ENCODE peak calls at places on chromosomes 3 and 15, in four cellular contexts. Z is A549, M is IMR-90, L is GM12878. K is an unnamed sample.

GRCh38 chr3:61903931-61904657 is 342.7 kb downstream of the PTPRG start:
- DNase-seq in Z (no peak), M (peak), L (no peak), K (no peak)

GRCh38 chr3:168139947-168140346 is 44.2 kb upstream of the GOLIM4 start:
- DNase-seq in M (peak), Z (no peak), L (no peak), K (no peak)

GRCh38 chr15:65219137-65219536 is 7.9 kb upstream of the CILP start:
- DNase-seq in M (no peak), Z (no peak), L (no peak), K (no peak)

GRCh38 chr15:67547836-67548531 is 5.5 kb downstream of the MAP2K5 start:
- DNase-seq in Z (no peak), M (peak), L (no peak), K (no peak)

GRCh38 chr15:78414608-78415250 is 23.3 kb upstream of the IREB2 start:
- DNase-seq in M (no peak), Z (no peak), L (no peak), K (no peak)

GRCh38 chr15:87498545-87498944 is 758.0 kb downstream of the NTRK3 start:
- DNase-seq in Z (no peak), L (no peak), M (peak), K (no peak)

GRCh38 chr3:22245122-22245521 is 494.1 kb upstream of the ZNF385D start:
- DNase-seq in M (peak), L (no peak), Z (no peak), K (no peak)

GRCh38 chr3:64161481-64161952 is 63.7 kb downstream of the PRICKLE2 start:
- DNase-seq in Z (no peak), M (no peak), L (no peak), K (no peak)

GRCh38 chr15:76625267-76625666 is 279.9 kb downstream of the SCAPER start:
- DNase-seq in L (no peak), Z (no peak), M (no peak), K (peak)

GRCh38 chr3:13951184-13951583 is 71.3 kb upstream of the WNT7A start:
- DNase-seq in L (no peak), M (no peak), Z (no peak), K (no peak)

GRCh38 chr3:180180795-180181194 is 144.1 kb upstream of the PEX5L start:
- DNase-seq in Z (no peak), M (peak), L (no peak), K (no peak)

GRCh38 chr3:9071982-9072666 is 108.9 kb upstream of the RAD18 start:
- DNase-seq in L (no peak), Z (no peak), M (no peak), K (no peak)

GRCh38 chr3:101484805-101485620 is 28.0 kb downstream of the SENP7 start:
- DNase-seq in M (peak), L (no peak), Z (no peak), K (peak)
- TF ChIP-seq ELK1 in M (no peak), L (no peak), Z (no peak), K (no peak)

DNA sequence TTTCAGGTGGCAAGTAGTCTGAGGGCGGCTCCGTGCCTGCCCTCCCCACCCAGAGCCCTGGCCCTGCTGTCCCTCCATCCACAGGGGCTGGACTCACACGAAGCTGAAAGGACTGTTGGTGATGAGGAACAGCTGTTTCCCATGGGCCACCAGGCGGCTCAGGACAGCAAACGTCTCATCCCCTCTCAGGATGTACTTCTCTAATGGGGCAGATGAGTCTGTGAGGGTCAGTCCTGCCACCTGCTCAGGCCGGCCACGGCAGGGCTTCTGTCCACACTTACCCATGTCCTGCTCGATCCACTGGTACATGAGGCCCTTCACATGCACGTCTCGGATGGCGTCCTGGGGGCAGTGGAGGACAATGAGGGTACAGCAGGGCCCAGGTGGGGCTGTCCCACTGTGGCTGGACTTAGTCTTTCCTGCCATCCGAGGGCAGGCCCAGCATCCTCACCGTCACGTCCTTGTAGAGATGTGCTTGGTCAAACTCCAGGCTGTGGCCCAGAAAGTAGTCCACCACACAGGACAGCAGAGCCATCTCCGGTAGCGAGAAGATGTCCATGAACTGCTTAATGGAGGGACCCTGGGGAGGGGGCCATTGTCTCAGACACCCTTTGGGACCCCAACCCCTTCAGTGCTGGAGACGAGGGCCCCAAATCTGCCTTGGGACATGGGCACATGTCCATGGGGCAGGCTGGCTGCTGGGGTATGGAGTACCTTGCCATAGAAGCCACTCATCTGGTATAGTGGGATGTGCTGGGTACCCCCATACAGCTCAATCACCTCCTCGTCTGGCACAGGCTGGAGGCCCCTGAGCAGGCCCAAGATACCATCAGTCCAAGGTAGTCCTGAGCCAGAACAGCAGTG is 5.7 kb downstream of the NT5DC2 start:
- DNase-seq in Z (no peak), L (no peak), M (no peak), K (no peak)
- TF ChIP-seq ELK1 in Z (no peak), L (no peak), M (no peak), K (no peak)

GRCh38 chr15:29917600-29918597 is 95.6 kb upstream of the TJP1 start:
- DNase-seq in M (peak), Z (no peak), L (no peak), K (no peak)

GRCh38 chr15:29919380-29919881 is 97.2 kb upstream of the TJP1 start:
- DNase-seq in L (no peak), Z (no peak), M (no peak), K (no peak)

GRCh38 chr15:29920515-29920914 is 98.2 kb upstream of the TJP1 start:
- DNase-seq in Z (peak), M (peak), L (no peak), K (no peak)

GRCh38 chr15:29922191-29922590 is 99.9 kb upstream of the TJP1 start:
- DNase-seq in M (no peak), L (no peak), Z (no peak), K (no peak)

DNA sequence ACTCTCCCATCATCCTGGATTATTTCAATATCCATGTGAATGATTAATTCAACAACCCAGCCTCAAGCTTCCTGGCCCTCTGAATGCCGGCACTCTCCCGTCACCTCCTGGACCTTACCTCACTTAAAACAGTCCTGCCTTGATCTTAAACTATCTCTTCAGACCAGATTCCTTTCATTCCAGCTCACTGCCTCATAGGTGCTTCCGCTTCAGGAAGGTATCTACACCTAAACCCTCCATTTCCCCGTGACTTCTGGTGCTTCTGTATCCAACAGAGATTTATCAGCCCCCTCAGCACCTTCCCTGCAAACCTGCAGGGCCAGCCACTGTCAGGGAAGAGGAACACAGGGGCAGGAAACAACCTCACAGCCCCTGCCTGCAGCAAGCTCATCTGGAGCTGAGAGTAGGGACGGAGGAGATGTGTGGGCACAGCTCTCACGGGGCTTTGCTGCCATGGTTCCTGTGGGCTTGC is 98.9 kb upstream of the TJP1 start:
- DNase-seq in Z (peak), L (no peak), M (no peak), K (no peak)
- TF ChIP-seq ELK1 in Z (no peak), L (no peak), M (no peak), K (no peak)

GRCh38 chr3:12588039-12588673 is 31.3 kb downstream of the MKRN2 start:
- DNase-seq in Z (no peak), L (no peak), M (peak), K (no peak)
- TF ChIP-seq ELK1 in Z (no peak), L (no peak), M (no peak), K (no peak)

GRCh38 chr3:58216496-58217197 is 5.9 kb upstream of the DNASE1L3 start:
- DNase-seq in M (no peak), L (no peak), Z (no peak), K (no peak)
- TF ChIP-seq ELK1 in M (no peak), L (no peak), Z (no peak), K (no peak)